ENCODE peak calls at places on chromosomes 12 and 14, in eight cellular contexts. One of them, this sample, is unnamed.
A peak's percentile ranks its signal among the peaks of the same experiment; 100 is the strongest.

GRCh38 chr14:104593241-104593701 is 11.3 kb downstream of the TMEM179 start:
- DNase-seq in CD4-positive, CD25-positive, alpha-beta regulatory T cell: no peak
- DNase-seq in left kidney: no peak
- DNase-seq in A549: no peak
- DNase-seq in NCI-H2081: no peak
- DNase-seq in GM23248: no peak
- DNase-seq in Daoy: no peak
- DNase-seq in ureter: no peak
- DNase-seq in this sample: no peak

GRCh38 chr12:46367351-46368029 is 5.1 kb downstream of the SLC38A2 start:
- DNase-seq in CD4-positive, CD25-positive, alpha-beta regulatory T cell: no peak
- DNase-seq in GM23248: no peak
- DNase-seq in NCI-H2081: no peak
- DNase-seq in left kidney: no peak
- DNase-seq in ureter: no peak
- DNase-seq in Daoy: no peak
- DNase-seq in A549: no peak
- DNase-seq in this sample: no peak

GRCh38 chr12:2023365-2023764 is 19.1 kb upstream of the DCP1B start:
- DNase-seq in A549: no peak
- DNase-seq in NCI-H2081: no peak
- DNase-seq in Daoy: no peak
- DNase-seq in left kidney: no peak
- DNase-seq in CD4-positive, CD25-positive, alpha-beta regulatory T cell: no peak
- DNase-seq in ureter: no peak
- DNase-seq in GM23248: no peak
- DNase-seq in this sample: peak; percentile 22

GRCh38 chr12:80053048-80053790 is 46.1 kb upstream of the OTOGL start:
- DNase-seq in NCI-H2081: no peak
- DNase-seq in GM23248: peak; percentile 96
- DNase-seq in Daoy: peak; percentile 75
- DNase-seq in left kidney: peak; percentile 17
- DNase-seq in CD4-positive, CD25-positive, alpha-beta regulatory T cell: no peak
- DNase-seq in A549: no peak
- DNase-seq in ureter: peak; percentile 84
- DNase-seq in this sample: peak; percentile 56

GRCh38 chr14:44912041-44912869 is 49.5 kb downstream of the KLHL28 start:
- DNase-seq in GM23248: peak; percentile 36
- DNase-seq in left kidney: peak; percentile 60
- DNase-seq in NCI-H2081: no peak
- DNase-seq in ureter: no peak
- DNase-seq in Daoy: no peak
- DNase-seq in CD4-positive, CD25-positive, alpha-beta regulatory T cell: no peak
- DNase-seq in A549: no peak
- DNase-seq in this sample: no peak

GRCh38 chr14:32028599-32028998 is 48.5 kb upstream of the ARHGAP5 start:
- DNase-seq in NCI-H2081: no peak
- DNase-seq in left kidney: no peak
- DNase-seq in A549: no peak
- DNase-seq in CD4-positive, CD25-positive, alpha-beta regulatory T cell: no peak
- DNase-seq in Daoy: peak; percentile 62
- DNase-seq in ureter: no peak
- DNase-seq in GM23248: peak; percentile 33
- DNase-seq in this sample: no peak

GRCh38 chr12:58286353-58286752 is 345.0 kb downstream of the ATP23 start:
- DNase-seq in left kidney: no peak
- DNase-seq in ureter: no peak
- DNase-seq in Daoy: no peak
- DNase-seq in GM23248: no peak
- DNase-seq in CD4-positive, CD25-positive, alpha-beta regulatory T cell: no peak
- DNase-seq in A549: no peak
- DNase-seq in NCI-H2081: no peak
- DNase-seq in this sample: no peak

GRCh38 chr14:55438066-55438683 is 2.2 kb downstream of the TBPL2 start:
- DNase-seq in A549: peak; percentile 59
- DNase-seq in GM23248: peak; percentile 85
- DNase-seq in NCI-H2081: peak; percentile 42
- DNase-seq in Daoy: peak; percentile 65
- DNase-seq in ureter: no peak
- DNase-seq in left kidney: peak; percentile 77
- DNase-seq in CD4-positive, CD25-positive, alpha-beta regulatory T cell: peak; percentile 45
- DNase-seq in this sample: no peak

GRCh38 chr12:52029686-52030085 is 21.6 kb upstream of the NR4A1 start:
- DNase-seq in ureter: no peak
- DNase-seq in A549: peak; percentile 62
- DNase-seq in left kidney: peak; percentile 96
- DNase-seq in GM23248: peak; percentile 57
- DNase-seq in NCI-H2081: peak; percentile 94
- DNase-seq in CD4-positive, CD25-positive, alpha-beta regulatory T cell: no peak
- DNase-seq in Daoy: peak; percentile 73
- DNase-seq in this sample: no peak

GRCh38 chr12:12872139-12872933 is 19.0 kb upstream of the GPRC5A start:
- DNase-seq in ureter: peak; percentile 57
- DNase-seq in A549: peak; percentile 71
- DNase-seq in CD4-positive, CD25-positive, alpha-beta regulatory T cell: no peak
- DNase-seq in Daoy: peak; percentile 63
- DNase-seq in left kidney: peak; percentile 70
- DNase-seq in NCI-H2081: peak; percentile 38
- DNase-seq in GM23248: peak; percentile 72
- DNase-seq in this sample: peak; percentile 63

GRCh38 chr14:41285193-41285748 is 321.4 kb upstream of the LRFN5 start:
- DNase-seq in GM23248: peak; percentile 30
- DNase-seq in left kidney: peak; percentile 75
- DNase-seq in NCI-H2081: peak; percentile 60
- DNase-seq in ureter: no peak
- DNase-seq in CD4-positive, CD25-positive, alpha-beta regulatory T cell: no peak
- DNase-seq in Daoy: peak; percentile 26
- DNase-seq in A549: no peak
- DNase-seq in this sample: peak; percentile 4